ENCODE peak calls at places on chromosomes 2 and 18, in seven cellular contexts. One of them, this sample, is unnamed.

GRCh38 chr2:201402651-201403573 is 45.8 kb upstream of the FLACC1 start:
- DNase-seq in stimulated activated CD4-positive, alpha-beta T cell treated with anti-CD3 and anti-CD28 coated beads, Interleukin-15, amount 100 ng/mL, for 1 hour: no peak
- DNase-seq in HS-5: no peak
- DNase-seq in activated naive CD8-positive, alpha-beta T cell treated with anti-CD3 and anti-CD28 coated beads, Interleukin-2, amount 50 U/mL, for 24 hours: no peak
- DNase-seq in nephron progenitor cell: no peak
- DNase-seq in caudate nucleus: no peak
- DNase-seq in stimulated activated naive CD8-positive, alpha-beta T cell treated with anti-CD3 and anti-CD28 coated beads, Interleukin-15, Interleukin-2, amounts not matched to agents 100 U/mL and 50 U/mL, for 24 hours: no peak
- DNase-seq in this sample: no peak

GRCh38 chr2:201532686-201533304 is 81.3 kb downstream of the STRADB start:
- DNase-seq in nephron progenitor cell: no peak
- DNase-seq in activated naive CD8-positive, alpha-beta T cell treated with anti-CD3 and anti-CD28 coated beads, Interleukin-2, amount 50 U/mL, for 24 hours: no peak
- DNase-seq in HS-5: peak
- DNase-seq in stimulated activated naive CD8-positive, alpha-beta T cell treated with anti-CD3 and anti-CD28 coated beads, Interleukin-15, Interleukin-2, amounts not matched to agents 100 U/mL and 50 U/mL, for 24 hours: peak
- DNase-seq in caudate nucleus: no peak
- DNase-seq in stimulated activated CD4-positive, alpha-beta T cell treated with anti-CD3 and anti-CD28 coated beads, Interleukin-15, amount 100 ng/mL, for 1 hour: no peak
- DNase-seq in this sample: no peak

GRCh38 chr2:202317080-202317859 is 51.7 kb downstream of the NOP58 start:
- DNase-seq in activated naive CD8-positive, alpha-beta T cell treated with anti-CD3 and anti-CD28 coated beads, Interleukin-2, amount 50 U/mL, for 24 hours: no peak
- DNase-seq in nephron progenitor cell: no peak
- DNase-seq in stimulated activated naive CD8-positive, alpha-beta T cell treated with anti-CD3 and anti-CD28 coated beads, Interleukin-15, Interleukin-2, amounts not matched to agents 100 U/mL and 50 U/mL, for 24 hours: no peak
- DNase-seq in stimulated activated CD4-positive, alpha-beta T cell treated with anti-CD3 and anti-CD28 coated beads, Interleukin-15, amount 100 ng/mL, for 1 hour: no peak
- DNase-seq in HS-5: peak
- DNase-seq in caudate nucleus: peak
- DNase-seq in this sample: peak

GRCh38 chr18:76801567-76802505 is 20.5 kb upstream of the ZNF236 start:
- DNase-seq in HS-5: no peak
- DNase-seq in stimulated activated naive CD8-positive, alpha-beta T cell treated with anti-CD3 and anti-CD28 coated beads, Interleukin-15, Interleukin-2, amounts not matched to agents 100 U/mL and 50 U/mL, for 24 hours: peak
- DNase-seq in activated naive CD8-positive, alpha-beta T cell treated with anti-CD3 and anti-CD28 coated beads, Interleukin-2, amount 50 U/mL, for 24 hours: peak
- DNase-seq in caudate nucleus: peak
- DNase-seq in nephron progenitor cell: peak
- DNase-seq in stimulated activated CD4-positive, alpha-beta T cell treated with anti-CD3 and anti-CD28 coated beads, Interleukin-15, amount 100 ng/mL, for 1 hour: peak
- DNase-seq in this sample: peak

GRCh38 chr2:134181219-134181618 is 72.7 kb upstream of the MGAT5 start:
- DNase-seq in stimulated activated naive CD8-positive, alpha-beta T cell treated with anti-CD3 and anti-CD28 coated beads, Interleukin-15, Interleukin-2, amounts not matched to agents 100 U/mL and 50 U/mL, for 24 hours: no peak
- DNase-seq in nephron progenitor cell: no peak
- DNase-seq in activated naive CD8-positive, alpha-beta T cell treated with anti-CD3 and anti-CD28 coated beads, Interleukin-2, amount 50 U/mL, for 24 hours: no peak
- DNase-seq in HS-5: no peak
- DNase-seq in stimulated activated CD4-positive, alpha-beta T cell treated with anti-CD3 and anti-CD28 coated beads, Interleukin-15, amount 100 ng/mL, for 1 hour: no peak
- DNase-seq in caudate nucleus: no peak
- DNase-seq in this sample: no peak

GRCh38 chr18:12287684-12288405 is 20.2 kb upstream of the TUBB6 start:
- DNase-seq in activated naive CD8-positive, alpha-beta T cell treated with anti-CD3 and anti-CD28 coated beads, Interleukin-2, amount 50 U/mL, for 24 hours: no peak
- DNase-seq in HS-5: peak
- DNase-seq in caudate nucleus: no peak
- DNase-seq in stimulated activated CD4-positive, alpha-beta T cell treated with anti-CD3 and anti-CD28 coated beads, Interleukin-15, amount 100 ng/mL, for 1 hour: no peak
- DNase-seq in stimulated activated naive CD8-positive, alpha-beta T cell treated with anti-CD3 and anti-CD28 coated beads, Interleukin-15, Interleukin-2, amounts not matched to agents 100 U/mL and 50 U/mL, for 24 hours: peak
- DNase-seq in nephron progenitor cell: peak
- DNase-seq in this sample: no peak

GRCh38 chr18:37476182-37476581 is 89.4 kb downstream of the CELF4 start:
- DNase-seq in activated naive CD8-positive, alpha-beta T cell treated with anti-CD3 and anti-CD28 coated beads, Interleukin-2, amount 50 U/mL, for 24 hours: peak
- DNase-seq in caudate nucleus: no peak
- DNase-seq in HS-5: no peak
- DNase-seq in nephron progenitor cell: peak
- DNase-seq in stimulated activated naive CD8-positive, alpha-beta T cell treated with anti-CD3 and anti-CD28 coated beads, Interleukin-15, Interleukin-2, amounts not matched to agents 100 U/mL and 50 U/mL, for 24 hours: peak
- DNase-seq in stimulated activated CD4-positive, alpha-beta T cell treated with anti-CD3 and anti-CD28 coated beads, Interleukin-15, amount 100 ng/mL, for 1 hour: no peak
- DNase-seq in this sample: peak

GRCh38 chr2:3059111-3059990 is 318.3 kb downstream of the EIPR1 start:
- DNase-seq in stimulated activated CD4-positive, alpha-beta T cell treated with anti-CD3 and anti-CD28 coated beads, Interleukin-15, amount 100 ng/mL, for 1 hour: no peak
- DNase-seq in activated naive CD8-positive, alpha-beta T cell treated with anti-CD3 and anti-CD28 coated beads, Interleukin-2, amount 50 U/mL, for 24 hours: no peak
- DNase-seq in nephron progenitor cell: no peak
- DNase-seq in caudate nucleus: no peak
- DNase-seq in stimulated activated naive CD8-positive, alpha-beta T cell treated with anti-CD3 and anti-CD28 coated beads, Interleukin-15, Interleukin-2, amounts not matched to agents 100 U/mL and 50 U/mL, for 24 hours: no peak
- DNase-seq in HS-5: no peak
- DNase-seq in this sample: no peak

GRCh38 chr2:48334180-48334579 is 195.8 kb upstream of the STON1 start:
- DNase-seq in stimulated activated naive CD8-positive, alpha-beta T cell treated with anti-CD3 and anti-CD28 coated beads, Interleukin-15, Interleukin-2, amounts not matched to agents 100 U/mL and 50 U/mL, for 24 hours: no peak
- DNase-seq in stimulated activated CD4-positive, alpha-beta T cell treated with anti-CD3 and anti-CD28 coated beads, Interleukin-15, amount 100 ng/mL, for 1 hour: no peak
- DNase-seq in nephron progenitor cell: no peak
- DNase-seq in activated naive CD8-positive, alpha-beta T cell treated with anti-CD3 and anti-CD28 coated beads, Interleukin-2, amount 50 U/mL, for 24 hours: no peak
- DNase-seq in HS-5: no peak
- DNase-seq in caudate nucleus: no peak
- DNase-seq in this sample: no peak

GRCh38 chr2:230417436-230417835 is 1.4 kb downstream of the SP100 start:
- DNase-seq in stimulated activated CD4-positive, alpha-beta T cell treated with anti-CD3 and anti-CD28 coated beads, Interleukin-15, amount 100 ng/mL, for 1 hour: no peak
- DNase-seq in stimulated activated naive CD8-positive, alpha-beta T cell treated with anti-CD3 and anti-CD28 coated beads, Interleukin-15, Interleukin-2, amounts not matched to agents 100 U/mL and 50 U/mL, for 24 hours: no peak
- DNase-seq in nephron progenitor cell: no peak
- DNase-seq in HS-5: no peak
- DNase-seq in caudate nucleus: no peak
- DNase-seq in activated naive CD8-positive, alpha-beta T cell treated with anti-CD3 and anti-CD28 coated beads, Interleukin-2, amount 50 U/mL, for 24 hours: no peak
- DNase-seq in this sample: no peak

GRCh38 chr2:45578056-45578843 is 32.8 kb downstream of the SRBD1 start:
- DNase-seq in activated naive CD8-positive, alpha-beta T cell treated with anti-CD3 and anti-CD28 coated beads, Interleukin-2, amount 50 U/mL, for 24 hours: no peak
- DNase-seq in stimulated activated naive CD8-positive, alpha-beta T cell treated with anti-CD3 and anti-CD28 coated beads, Interleukin-15, Interleukin-2, amounts not matched to agents 100 U/mL and 50 U/mL, for 24 hours: no peak
- DNase-seq in HS-5: no peak
- DNase-seq in nephron progenitor cell: peak
- DNase-seq in caudate nucleus: no peak
- DNase-seq in stimulated activated CD4-positive, alpha-beta T cell treated with anti-CD3 and anti-CD28 coated beads, Interleukin-15, amount 100 ng/mL, for 1 hour: no peak
- DNase-seq in this sample: peak

GRCh38 chr2:30421551-30422436 is 25.3 kb upstream of the LCLAT1 start:
- DNase-seq in caudate nucleus: no peak
- DNase-seq in activated naive CD8-positive, alpha-beta T cell treated with anti-CD3 and anti-CD28 coated beads, Interleukin-2, amount 50 U/mL, for 24 hours: peak
- DNase-seq in stimulated activated naive CD8-positive, alpha-beta T cell treated with anti-CD3 and anti-CD28 coated beads, Interleukin-15, Interleukin-2, amounts not matched to agents 100 U/mL and 50 U/mL, for 24 hours: peak
- DNase-seq in nephron progenitor cell: peak
- DNase-seq in stimulated activated CD4-positive, alpha-beta T cell treated with anti-CD3 and anti-CD28 coated beads, Interleukin-15, amount 100 ng/mL, for 1 hour: peak
- DNase-seq in HS-5: peak
- DNase-seq in this sample: no peak

GRCh38 chr2:188776634-188777033 is 197.5 kb upstream of the COL3A1 start:
- DNase-seq in caudate nucleus: no peak
- DNase-seq in stimulated activated CD4-positive, alpha-beta T cell treated with anti-CD3 and anti-CD28 coated beads, Interleukin-15, amount 100 ng/mL, for 1 hour: no peak
- DNase-seq in stimulated activated naive CD8-positive, alpha-beta T cell treated with anti-CD3 and anti-CD28 coated beads, Interleukin-15, Interleukin-2, amounts not matched to agents 100 U/mL and 50 U/mL, for 24 hours: no peak
- DNase-seq in activated naive CD8-positive, alpha-beta T cell treated with anti-CD3 and anti-CD28 coated beads, Interleukin-2, amount 50 U/mL, for 24 hours: no peak
- DNase-seq in nephron progenitor cell: no peak
- DNase-seq in HS-5: peak
- DNase-seq in this sample: no peak

GRCh38 chr2:232502901-232503791 is 15.5 kb upstream of the ECEL1 start:
- DNase-seq in stimulated activated naive CD8-positive, alpha-beta T cell treated with anti-CD3 and anti-CD28 coated beads, Interleukin-15, Interleukin-2, amounts not matched to agents 100 U/mL and 50 U/mL, for 24 hours: peak
- DNase-seq in caudate nucleus: peak
- DNase-seq in stimulated activated CD4-positive, alpha-beta T cell treated with anti-CD3 and anti-CD28 coated beads, Interleukin-15, amount 100 ng/mL, for 1 hour: no peak
- DNase-seq in HS-5: no peak
- DNase-seq in nephron progenitor cell: peak
- DNase-seq in activated naive CD8-positive, alpha-beta T cell treated with anti-CD3 and anti-CD28 coated beads, Interleukin-2, amount 50 U/mL, for 24 hours: peak
- DNase-seq in this sample: no peak

This sample was measured in endothelial cell.